ENCODE peak calls at places on chromosomes 13 and 19, in four cellular contexts. F, H, O and A are unnamed samples.

GRCh38 chr19:18783958-18784785 is 6.9 kb downstream of the COMP start:
- DNase-seq in H (no peak), F (no peak), O (no peak), A (no peak)

GRCh38 chr13:23583491-23583890 is 13.3 kb downstream of the TNFRSF19 start:
- DNase-seq in F (peak; percentile 22), H (no peak), O (no peak), A (no peak)

GRCh38 chr13:106566682-106567420 is 1.1 kb downstream of the ARGLU1 start:
- DNase-seq in F (peak; percentile 64), O (peak; percentile 57), H (peak; percentile 32), A (peak; percentile 88)

GRCh38 chr13:113169277-113170272 is 11.1 kb downstream of the PROZ start:
- DNase-seq in H (peak; percentile 83), F (no peak), O (no peak), A (no peak)

GRCh38 chr19:41887711-41888382 is 4.9 kb downstream of the ARHGEF1 start:
- DNase-seq in H (peak; percentile 95), O (peak; percentile 89), F (no peak), A (no peak)

GRCh38 chr13:87376081-87376480 is 295.1 kb upstream of the SLITRK5 start:
- DNase-seq in O (no peak), F (no peak), H (no peak), A (no peak)

GRCh38 chr19:7772752-7773291 is 9.8 kb downstream of the CLEC4M start:
- DNase-seq in H (no peak), O (no peak), F (no peak), A (peak; percentile 57)

GRCh38 chr19:33675501-33676124 is 53.9 kb downstream of the CHST8 start:
- DNase-seq in F (no peak), H (no peak), O (no peak), A (no peak)

GRCh38 chr13:79404985-79405384 is 1.1 kb downstream of the RBM26 start:
- DNase-seq in O (no peak), H (no peak), F (no peak), A (peak; percentile 59)

GRCh38 chr13:74136089-74136658 is 2.0 kb upstream of the KLF12 start:
- DNase-seq in F (peak; percentile 67), H (no peak), O (peak; percentile 64), A (peak; percentile 62)

GRCh38 chr13:88424463-88424862 is 753.3 kb downstream of the SLITRK5 start:
- DNase-seq in F (no peak), O (no peak), H (no peak), A (no peak)

GRCh38 chr13:19155321-19155861 is 26.2 kb downstream of the TUBA3C start:
- DNase-seq in F (no peak), H (no peak), O (peak; percentile 9), A (no peak)

GRCh38 chr19:52935434-52935833 is 12.2 kb upstream of the ZNF888 start:
- DNase-seq in F (peak; percentile 51), O (no peak), H (no peak), A (no peak)

GRCh38 chr13:112067121-112067741 is at the start of gene SOX1:
- DNase-seq in O (no peak), H (no peak), F (no peak), A (no peak)

GRCh38 chr13:18212873-18213272 is 968.8 kb downstream of the TUBA3C start:
- DNase-seq in H (peak; percentile 5), O (no peak), F (peak; percentile 9), A (no peak)

GRCh38 chr19:32336259-32337111 is 8.9 kb upstream of the ZNF507 start:
- DNase-seq in F (peak; percentile 81), O (no peak), H (peak; percentile 85), A (no peak)

GRCh38 chr19:30355586-30355985 is 16.6 kb upstream of the ZNF536 start:
- DNase-seq in H (no peak), F (no peak), O (no peak), A (no peak)

GRCh38 chr19:11131471-11131870 is 24.1 kb downstream of the SPC24 start:
- DNase-seq in F (no peak), H (no peak), O (no peak), A (no peak)

GRCh38 chr19:35133826-35134225 is 1.0 kb downstream of the LGI4 start:
- DNase-seq in O (no peak), F (no peak), H (no peak), A (no peak)

GRCh38 chr13:30138511-30138910 is 168.8 kb downstream of the KATNAL1 start:
- DNase-seq in F (no peak), O (no peak), H (no peak), A (no peak)
- H3K4me2 ChIP-seq in F (no peak overlapping the region), O (no peak overlapping the region), H (no peak overlapping the region), A (no peak overlapping the region)

GRCh38 chr19:43620061-43621001 is 902 bp upstream of the ZNF428 start:
- DNase-seq in F (no peak), O (no peak), H (no peak), A (peak; percentile 56)
- H3K4me3 ChIP-seq in F (peak overlapping the region; percentile 82), O (peak overlapping the region; percentile 94), H (peak overlapping the region; percentile 61), A (peak overlapping the region; percentile 91)

GRCh38 chr19:40803857-40804782 is 5.1 kb downstream of the EGLN2 start:
- DNase-seq in H (peak; percentile 52), F (no peak), O (no peak), A (peak; percentile 91)
- H3K9ac ChIP-seq in H (peak overlapping the region; percentile 26), F (no peak overlapping the region), O (peak overlapping the region; percentile 36), A (peak overlapping the region; percentile 68)

GRCh38 chr19:14056741-14057356 is 5.0 kb downstream of the PALM3 start:
- DNase-seq in F (no peak), H (no peak), O (no peak), A (no peak)

GRCh38 chr19:14056069-14056666 is 5.7 kb downstream of the PALM3 start:
- DNase-seq in H (no peak), O (no peak), F (no peak), A (no peak)

GRCh38 chr19:14059093-14059480 is 2.8 kb downstream of the PALM3 start:
- DNase-seq in O (peak; percentile 35), F (no peak), H (no peak), A (peak; percentile 80)

GRCh38 chr19:14059652-14060155 is 2.2 kb downstream of the PALM3 start:
- DNase-seq in O (no peak), F (no peak), H (peak; percentile 87), A (no peak)

DNA sequence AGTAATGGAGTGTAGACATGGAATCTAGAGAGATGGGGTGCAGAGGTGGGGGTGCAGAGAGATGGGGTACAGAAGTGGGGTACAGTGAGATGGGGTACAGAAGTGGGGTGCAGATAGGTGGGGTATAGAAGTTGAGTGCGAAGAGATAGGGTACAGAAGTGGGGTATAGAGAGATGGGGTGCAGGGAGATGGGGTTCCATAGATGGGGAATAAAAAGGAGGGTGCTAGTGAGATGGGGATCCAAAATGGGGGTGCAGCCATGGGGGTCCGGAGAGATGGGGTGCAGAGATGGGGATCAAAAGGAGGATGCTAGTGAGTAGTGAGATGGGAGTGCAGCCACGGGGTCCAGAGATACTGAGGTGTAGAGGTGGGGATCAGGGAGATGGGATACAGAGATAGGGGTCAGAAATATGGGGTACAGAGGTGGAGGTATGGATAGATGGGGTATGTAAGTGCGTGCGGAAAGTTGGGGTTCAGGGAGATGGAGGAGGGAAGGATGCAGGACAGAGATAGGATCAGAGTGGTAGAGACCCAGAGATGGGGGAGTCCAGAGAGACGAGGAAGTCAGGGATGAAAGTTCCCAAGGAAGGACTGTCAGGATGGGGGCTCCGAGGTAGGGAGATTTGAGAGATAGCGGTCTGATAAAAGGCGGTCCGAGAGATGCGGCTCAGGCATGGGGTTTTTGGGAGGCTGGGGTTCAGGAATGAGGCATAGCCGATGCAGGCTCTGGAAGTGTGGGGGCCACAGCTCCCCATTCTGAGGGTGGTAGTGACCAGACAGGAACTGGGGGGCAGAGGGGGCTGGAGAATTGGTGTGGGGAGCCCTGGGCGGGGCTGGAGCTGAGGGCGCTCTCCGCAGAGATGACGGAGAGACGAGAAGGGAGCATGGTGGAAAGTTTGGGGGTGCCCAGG is 3.4 kb downstream of the PALM3 start:
- DNase-seq in F (no peak), H (no peak), O (no peak), A (no peak)
- H3K4me2 ChIP-seq in F (peak overlapping the region; percentile 54), H (no peak overlapping the region), O (peak overlapping the region; percentile 40), A (no peak overlapping the region)

GRCh38 chr13:75479102-75479501 is 2.9 kb downstream of the TBC1D4 start:
- DNase-seq in O (no peak), F (no peak), H (no peak), A (no peak)
- H3K4me3 ChIP-seq in O (no peak overlapping the region), F (no peak overlapping the region), H (peak overlapping the region; percentile 92), A (no peak overlapping the region)

GRCh38 chr19:45621389-45621788 is 17.8 kb downstream of the EML2 start:
- DNase-seq in H (no peak), O (no peak), F (no peak), A (no peak)
- H3K9ac ChIP-seq in H (no peak overlapping the region), O (no peak overlapping the region), F (no peak overlapping the region), A (no peak overlapping the region)

GRCh38 chr19:1494115-1494815 is 3.3 kb downstream of the REEP6 start:
- DNase-seq in H (no peak), O (no peak), F (no peak), A (no peak)

GRCh38 chr19:1496714-1497577 is 6.0 kb downstream of the REEP6 start:
- DNase-seq in O (no peak), H (no peak), F (no peak), A (no peak)

GRCh38 chr19:1495799-1496713 is 5.1 kb downstream of the REEP6 start:
- DNase-seq in F (no peak), H (no peak), O (no peak), A (no peak)

GRCh38 chr19:1495051-1495798 is 4.2 kb downstream of the REEP6 start:
- DNase-seq in F (no peak), H (no peak), O (no peak), A (no peak)

DNA sequence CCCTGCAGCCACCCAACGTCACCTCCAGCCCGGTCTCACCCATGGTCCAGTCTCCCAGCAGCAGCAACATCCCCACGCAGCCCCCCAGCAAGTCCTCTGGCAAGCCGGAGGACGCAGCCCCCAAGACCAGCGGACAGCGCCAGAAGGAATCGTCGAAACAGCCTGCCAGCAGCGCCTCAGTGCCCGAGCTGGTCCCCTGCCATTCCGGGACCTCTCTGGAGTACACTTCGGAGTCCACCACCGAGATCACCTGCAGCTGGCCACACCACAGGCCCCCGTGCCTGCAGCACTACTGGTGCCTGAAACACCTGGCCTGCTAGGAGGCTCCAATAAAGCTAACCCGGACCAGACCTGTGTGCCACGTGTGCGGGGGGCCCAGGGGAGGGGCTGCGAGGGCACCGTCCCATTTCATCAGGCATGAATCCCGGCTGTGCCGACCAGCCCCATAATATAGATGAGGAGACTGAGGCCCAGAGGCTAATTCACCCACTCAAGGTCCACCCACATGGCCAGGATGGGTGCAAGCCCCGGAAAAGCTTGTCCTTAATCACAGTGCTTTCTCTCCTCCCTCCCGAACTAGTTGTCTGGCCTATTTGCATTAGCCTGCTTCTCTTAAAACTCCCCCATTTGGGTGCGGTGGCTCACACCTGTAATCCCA is 6.7 kb downstream of the REEP6 start:
- DNase-seq in F (no peak), H (no peak), O (no peak), A (no peak)
- H3K4me2 ChIP-seq in F (no peak overlapping the region), H (no peak overlapping the region), O (no peak overlapping the region), A (no peak overlapping the region)